ENCODE peak calls at places on chromosomes 7 and 10, in seven cellular contexts. V, H, L, D, W, G and K are unnamed samples. For H3K36me3, the result is how much of the 10 kb centered on the place peaks cover.

GRCh38 chr7:118648002-118648401 is 423.5 kb downstream of the ANKRD7 start:
- DNase-seq in W (no peak), G (no peak), V (no peak), H (no peak), L (no peak), D (no peak), K (no peak)

GRCh38 chr7:117227091-117227490 is 95.8 kb downstream of the WNT2 start:
- DNase-seq in H (no peak), G (no peak), L (no peak), W (no peak), V (no peak), D (no peak), K (no peak)

GRCh38 chr7:130207033-130207432 is 627 bp upstream of the SSMEM1 start:
- DNase-seq in W (no peak), G (no peak), D (no peak), H (no peak), L (no peak), V (no peak), K (no peak)

GRCh38 chr10:110815354-110816004 is 56.2 kb upstream of the PDCD4 start:
- DNase-seq in W (no peak), D (peak), V (no peak), L (no peak), G (no peak), H (no peak), K (no peak)

GRCh38 chr7:151806204-151806603 is 70.7 kb downstream of the PRKAG2 start:
- DNase-seq in W (peak), D (no peak), V (no peak), G (no peak), L (no peak), H (no peak), K (no peak)

GRCh38 chr10:90947025-90947960 is 26.4 kb upstream of the ANKRD1 start:
- DNase-seq in L (no peak), G (no peak), W (no peak), D (no peak), V (no peak), H (no peak), K (no peak)

GRCh38 chr10:80081801-80082750 is 3.6 kb downstream of the TMEM254 start:
- DNase-seq in D (no peak), V (no peak), L (peak), H (no peak), W (no peak), G (no peak), K (no peak)

GRCh38 chr10:22630229-22631174 is 83.9 kb downstream of the PIP4K2A start:
- DNase-seq in V (no peak), H (no peak), L (no peak), D (no peak), W (no peak), G (no peak), K (no peak)

GRCh38 chr7:116574025-116574822 is 49.4 kb downstream of the CAV1 start:
- DNase-seq in H (no peak), L (no peak), W (no peak), V (no peak), G (no peak), D (no peak), K (no peak)

GRCh38 chr10:99435986-99436633 is 5.7 kb upstream of the GOT1 start:
- DNase-seq in L (peak), V (no peak), G (no peak), D (no peak), H (no peak), W (no peak), K (peak)

GRCh38 chr7:27171636-27172387 is 2.3 kb downstream of the HOXA10 start:
- DNase-seq in V (no peak), H (no peak), W (peak), L (peak), G (no peak), D (peak), K (no peak)

GRCh38 chr7:4850262-4850795 is 11.5 kb downstream of the PAPOLB start:
- DNase-seq in D (no peak), W (no peak), V (peak), L (no peak), G (no peak), H (no peak), K (no peak)

GRCh38 chr7:143240323-143241168 is 18.7 kb downstream of the TAS2R40 start:
- DNase-seq in L (peak), W (peak), G (peak), H (peak), V (peak), D (peak), K (peak)

GRCh38 chr10:62083868-62084267 is 182.4 kb downstream of the ARID5B start:
- DNase-seq in H (peak), G (no peak), D (peak), W (peak), L (no peak), V (peak), K (peak)

GRCh38 chr10:79928028-79928583 is 20.8 kb downstream of the SFTPD start:
- DNase-seq in D (no peak), L (no peak), V (no peak), G (no peak), W (no peak), H (no peak), K (no peak)

GRCh38 chr10:51965451-51965850 is 266.1 kb upstream of the CSTF2T start:
- DNase-seq in L (no peak), G (no peak), D (no peak), H (no peak), W (no peak), V (no peak), K (no peak)
- H3K4me3 ChIP-seq in L (no peak), G (no peak), D (no peak), H (no peak), W (no peak), V (no peak), K (no peak)

GRCh38 chr7:6030988-6031387 is at the start of gene ANKRD61:
- DNase-seq in H (no peak), W (no peak), D (no peak), V (no peak), L (no peak), G (no peak), K (no peak)
- H3K36me3 ChIP-seq in H (under half), W (under half), D (half or more), V (under half), L (under half), G (under half), K (half or more)

GRCh38 chr7:100349757-100350156 is 8.2 kb upstream of the PILRB start:
- DNase-seq in G (no peak), V (no peak), W (no peak), H (no peak), L (no peak), D (no peak), K (no peak)
- H3K4me3 ChIP-seq in G (no peak), V (no peak), W (no peak), H (no peak), L (no peak), D (no peak), K (no peak)

DNA sequence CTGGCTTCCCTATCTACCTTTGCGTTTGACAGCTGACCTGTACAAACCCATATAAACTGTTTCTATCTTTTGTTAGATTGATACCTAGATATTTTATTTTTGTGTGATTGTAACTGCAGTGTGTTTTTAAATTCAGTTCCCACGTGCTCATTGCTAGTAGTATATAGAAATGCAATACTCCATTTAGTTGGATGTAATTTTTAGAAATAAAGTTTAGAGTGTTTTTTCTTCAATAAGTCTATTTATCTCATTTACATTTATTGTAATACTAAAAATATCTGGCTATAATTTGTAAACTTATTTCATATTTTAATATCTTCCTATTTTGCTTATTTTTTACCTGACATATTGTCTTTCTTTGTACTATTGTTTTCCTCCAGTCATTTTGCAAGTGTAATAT is 329.7 kb upstream of the ADARB2 start:
- DNase-seq in W (no peak), H (no peak), L (no peak), V (no peak), D (no peak), G (no peak), K (no peak)
- H3K36me3 ChIP-seq in W (under half), H (under half), L (under half), V (under half), D (under half), G (under half), K (under half)

GRCh38 chr7:20795361-20795760 is 8.7 kb upstream of the SP8 start:
- DNase-seq in W (no peak), D (no peak), G (no peak), H (no peak), V (no peak), L (peak), K (no peak)

GRCh38 chr7:20798081-20798693 is 11.5 kb upstream of the SP8 start:
- DNase-seq in G (no peak), W (no peak), H (no peak), D (no peak), V (peak), L (peak), K (no peak)

GRCh38 chr7:20795881-20796280 is 9.2 kb upstream of the SP8 start:
- DNase-seq in D (no peak), G (no peak), W (no peak), H (no peak), V (no peak), L (peak), K (peak)

GRCh38 chr7:20797174-20798080 is 10.7 kb upstream of the SP8 start:
- DNase-seq in W (no peak), L (peak), H (no peak), D (no peak), G (no peak), V (no peak), K (peak)

GRCh38 chr7:20796565-20796964 is 9.9 kb upstream of the SP8 start:
- DNase-seq in W (no peak), G (no peak), V (no peak), L (no peak), D (no peak), H (no peak), K (no peak)
- H3K4me3 ChIP-seq in W (no peak), G (no peak), V (no peak), L (peak), D (no peak), H (no peak), K (no peak)

GRCh38 chr7:73504920-73505319 is 17.2 kb downstream of the BAZ1B start:
- DNase-seq in W (no peak), D (no peak), H (no peak), V (no peak), G (no peak), L (no peak), K (no peak)
- H3K36me3 ChIP-seq in W (under half), D (half or more), H (under half), V (half or more), G (half or more), L (half or more), K (half or more)

GRCh38 chr10:114664127-114664526 is 6.1 kb upstream of the ABLIM1 start:
- DNase-seq in H (no peak), D (no peak), W (no peak), V (no peak), L (peak), G (no peak), K (no peak)
- H3K4me3 ChIP-seq in H (no peak), D (no peak), W (no peak), V (no peak), L (no peak), G (no peak), K (no peak)

DNA sequence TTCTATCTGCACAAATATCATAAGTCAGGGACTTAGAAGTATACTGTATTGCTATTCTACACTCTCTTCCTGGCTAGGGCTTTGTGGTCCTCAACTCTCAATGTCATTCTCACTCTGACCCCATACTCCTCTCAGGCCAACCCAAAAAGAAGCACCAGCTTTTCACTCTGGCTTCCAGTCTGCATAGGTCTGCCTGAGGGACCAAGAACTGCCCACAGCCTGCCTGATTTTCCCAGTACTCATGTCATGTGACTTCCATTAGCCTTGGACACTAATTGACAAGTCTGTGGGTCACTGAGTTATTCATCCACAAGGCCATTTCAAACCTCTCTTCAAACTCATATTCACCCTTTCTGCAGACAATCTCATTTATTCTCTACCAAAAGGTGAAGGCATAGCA is 19.8 kb downstream of the PMPCB start:
- DNase-seq in L (no peak), G (no peak), D (no peak), V (no peak), W (no peak), H (no peak), K (no peak)
- H3K36me3 ChIP-seq in L (half or more), G (under half), D (half or more), V (half or more), W (under half), H (under half), K (half or more)